ENCODE peak calls at places on chromosomes 13 and 19, in ten cellular contexts. E is CD8-positive, alpha-beta T cell; Q is nephron progenitor cell; O is cerebellar nuclear complex; V is stimulated activated CD4-positive, alpha-beta T cell treated with anti-CD3 and anti-CD28 coated beads, Interleukin-15, amount 100 ng/mL, for 1 hour; G is stimulated activated CD8-positive, alpha-beta memory T cell treated with anti-CD3 and anti-CD28 coated beads, Interleukin-2, amount 100 ng/mL, for 1 hour; N is RCC 7860; R is T-helper 9 cell; S is cardiac muscle cell; P is HS-5. I is an unnamed sample.

GRCh38 chr13:54660277-54660676 is 1631.7 kb downstream of the OLFM4 start:
- DNase-seq in E (no peak), Q (no peak), O (no peak), V (no peak), G (no peak), N (no peak), R (no peak), S (no peak), P (no peak), I (no peak)

GRCh38 chr19:15702590-15702930 is 25.3 kb upstream of the OR10H2 start:
- DNase-seq in E (peak), Q (no peak), O (no peak), V (no peak), G (peak), N (no peak), R (no peak), S (no peak), P (no peak), I (peak)

GRCh38 chr13:48892311-48892710 is 83.4 kb upstream of the FNDC3A start:
- DNase-seq in E (no peak), Q (no peak), O (no peak), V (no peak), G (no peak), N (peak), R (no peak), S (no peak), P (peak), I (peak)

GRCh38 chr19:2353159-2353894 is 6.7 kb upstream of the TMPRSS9 start:
- DNase-seq in E (no peak), Q (peak), O (no peak), V (no peak), G (no peak), N (no peak), R (no peak), S (no peak), P (no peak), I (no peak)

GRCh38 chr13:107138468-107138867 is 570.5 kb upstream of the ARGLU1 start:
- DNase-seq in E (no peak), Q (no peak), O (no peak), V (no peak), G (no peak), N (no peak), R (no peak), S (no peak), P (no peak), I (no peak)

GRCh38 chr19:49502866-49503581 is 6.8 kb downstream of the RPS11 start:
- DNase-seq in E (peak), Q (no peak), O (no peak), V (no peak), G (no peak), N (peak), R (no peak), S (peak), P (no peak), I (peak)

GRCh38 chr13:94712287-94712811 is at the start of gene SOX21:
- DNase-seq in E (no peak), Q (peak), O (no peak), V (no peak), G (no peak), N (no peak), R (no peak), S (no peak), P (no peak), I (peak)

GRCh38 chr19:55383279-55383788 is 758 bp downstream of the TMEM238 start:
- DNase-seq in E (no peak), Q (no peak), O (no peak), V (no peak), G (no peak), N (no peak), R (no peak), S (no peak), P (no peak), I (no peak)

GRCh38 chr13:100361504-100361903 is 227.1 kb downstream of the GGACT start:
- DNase-seq in E (no peak), Q (no peak), O (no peak), V (no peak), G (no peak), N (no peak), R (no peak), S (no peak), P (no peak), I (no peak)

GRCh38 chr19:39966617-39967016 is 4.3 kb upstream of the PSMC4 start:
- DNase-seq in E (no peak), Q (no peak), O (no peak), V (no peak), G (no peak), N (no peak), R (no peak), S (no peak), P (no peak), I (no peak)

GRCh38 chr13:76795701-76796695 is 90.2 kb downstream of the KCTD12 start:
- DNase-seq in E (no peak), Q (no peak), O (no peak), V (no peak), G (no peak), N (no peak), R (no peak), S (no peak), P (no peak), I (peak)

GRCh38 chr13:100646030-100646673 is 28.4 kb downstream of the TMTC4 start:
- DNase-seq in E (no peak), Q (peak), O (no peak), V (no peak), G (no peak), N (no peak), R (no peak), S (peak), P (no peak), I (peak)

GRCh38 chr19:32363632-32364031 is 18.2 kb downstream of the ZNF507 start:
- DNase-seq in E (no peak), Q (no peak), O (no peak), V (no peak), G (no peak), N (no peak), R (no peak), S (no peak), P (no peak), I (no peak)

GRCh38 chr13:75415720-75416119 is 66.2 kb downstream of the TBC1D4 start:
- DNase-seq in E (no peak), Q (no peak), O (no peak), V (no peak), G (no peak), N (no peak), R (no peak), S (no peak), P (peak), I (peak)

GRCh38 chr19:18361646-18362045 is 21.2 kb downstream of the PGPEP1 start:
- DNase-seq in E (no peak), Q (no peak), O (no peak), V (no peak), G (no peak), N (no peak), R (no peak), S (no peak), P (no peak), I (no peak)

GRCh38 chr13:110380359-110381028 is 73.4 kb downstream of the COL4A2 start:
- DNase-seq in E (no peak), Q (no peak), O (no peak), V (no peak), G (no peak), N (peak), R (no peak), S (no peak), P (no peak), I (no peak)

GRCh38 chr13:49140910-49141611 is 79.1 kb upstream of the MLNR start:
- DNase-seq in E (no peak), Q (no peak), O (no peak), V (no peak), G (no peak), N (no peak), R (no peak), S (no peak), P (no peak), I (no peak)

GRCh38 chr19:45121827-45122345 is 28.9 kb downstream of the PPP1R37 start:
- DNase-seq in E (no peak), Q (no peak), O (no peak), V (no peak), G (no peak), N (no peak), R (no peak), S (no peak), P (no peak), I (no peak)

GRCh38 chr13:22793598-22794134 is 387.1 kb upstream of the SGCG start:
- DNase-seq in E (no peak), Q (peak), O (no peak), V (no peak), G (no peak), N (no peak), R (no peak), S (peak), P (no peak), I (peak)

GRCh38 chr19:15210323-15210774 is 9.6 kb upstream of the NOTCH3 start:
- DNase-seq in E (no peak), Q (no peak), O (no peak), V (no peak), G (no peak), N (peak), R (no peak), S (no peak), P (peak), I (peak)

GRCh38 chr13:70623260-70623659 is 515.0 kb upstream of the KLHL1 start:
- DNase-seq in E (no peak), Q (no peak), O (no peak), V (no peak), G (no peak), N (peak), R (no peak), S (no peak), P (no peak), I (peak)

GRCh38 chr13:83819611-83820010 is 62.7 kb downstream of the SLITRK1 start:
- DNase-seq in E (no peak), Q (no peak), O (no peak), V (no peak), G (no peak), N (no peak), R (no peak), S (no peak), P (no peak), I (peak)

GRCh38 chr13:40519637-40520036 is 146.8 kb downstream of the FOXO1 start:
- DNase-seq in E (no peak), Q (no peak), O (no peak), V (no peak), G (no peak), N (no peak), R (no peak), S (no peak), P (no peak), I (no peak)

GRCh38 chr19:51047031-51047335 is 12.2 kb upstream of the KLK12 start:
- DNase-seq in E (no peak), Q (no peak), O (no peak), V (no peak), G (no peak), N (no peak), R (no peak), S (no peak), P (no peak), I (no peak)